ENCODE peak calls at places on chromosomes 11 and 22, in nine cellular contexts. T is GM23338; V is activated CD4-positive, alpha-beta T cell treated with anti-CD3 and anti-CD28 coated beads, Interleukin-2, amount 50 U/mL, for 4 hours; P is CD4-positive, alpha-beta T cell; U is upper lobe of right lung; A is SIG-M5; N is NCI-H748 treated with DMSO at 0.1 percent for 48 hours; B is EL; I is stomach. G is an unnamed sample.

GRCh38 chr11:129814244-129814992 is 1.2 kb upstream of the TMEM45B start:
- DNase-seq in B (no peak), T (peak), I (no peak), U (no peak), V (peak), N (no peak), A (no peak), P (peak), G (no peak)

GRCh38 chr11:27693398-27693797 is 6.9 kb downstream of the BDNF start:
- DNase-seq in T (no peak), V (no peak), N (no peak), I (no peak), P (no peak), B (no peak), A (no peak), U (no peak), G (no peak)

GRCh38 chr11:9078113-9079041 is 13.0 kb downstream of the SCUBE2 start:
- DNase-seq in P (no peak), U (no peak), A (no peak), B (no peak), N (no peak), V (no peak), T (peak), I (no peak), G (peak)

GRCh38 chr11:44371706-44372105 is 61.8 kb upstream of the ALX4 start:
- DNase-seq in U (no peak), N (no peak), I (no peak), B (no peak), T (no peak), V (no peak), P (no peak), A (no peak), G (no peak)

GRCh38 chr11:102293873-102294601 is 23.2 kb upstream of the BIRC3 start:
- DNase-seq in T (peak), U (no peak), I (no peak), P (no peak), A (no peak), N (peak), V (no peak), B (peak), G (no peak)

GRCh38 chr22:33918676-33919590 is 1.3 kb downstream of the LARGE1 start:
- DNase-seq in P (no peak), N (no peak), T (no peak), V (no peak), B (no peak), U (no peak), I (no peak), A (no peak), G (no peak)

GRCh38 chr22:28052818-28053217 is 133.8 kb upstream of the PITPNB start:
- DNase-seq in B (no peak), I (no peak), N (peak), T (peak), A (no peak), P (no peak), U (no peak), V (no peak), G (no peak)

GRCh38 chr11:72752088-72752914 is at the start of gene ARAP1:
- DNase-seq in N (peak), A (no peak), T (peak), P (peak), V (peak), I (peak), B (peak), U (peak), G (peak)

GRCh38 chr22:35593885-35594470 is 23.2 kb downstream of the MB start:
- DNase-seq in U (no peak), V (no peak), P (no peak), I (no peak), B (no peak), N (no peak), A (no peak), T (no peak), G (no peak)

GRCh38 chr11:65147352-65148075 is 13.2 kb upstream of the SYVN1 start:
- DNase-seq in B (no peak), A (no peak), P (no peak), I (no peak), N (no peak), T (no peak), V (no peak), U (no peak), G (no peak)

GRCh38 chr22:45202333-45203149 is 38.2 kb downstream of the KIAA0930 start:
- DNase-seq in A (no peak), N (no peak), B (no peak), I (no peak), V (no peak), P (no peak), T (no peak), U (no peak), G (no peak)

GRCh38 chr22:29617922-29618629 is 14.6 kb downstream of the NF2 start:
- DNase-seq in B (peak), U (no peak), V (no peak), N (peak), P (no peak), I (no peak), A (no peak), T (no peak), G (peak)

GRCh38 chr11:111303476-111303875 is 5.1 kb downstream of the POU2AF3 start:
- DNase-seq in I (peak), P (no peak), B (no peak), U (no peak), V (no peak), N (no peak), A (no peak), T (no peak), G (no peak)

GRCh38 chr11:36591433-36591832 is 2.9 kb upstream of the IFTAP start:
- DNase-seq in V (no peak), I (no peak), U (no peak), P (no peak), A (no peak), B (no peak), N (no peak), T (no peak), G (no peak)

GRCh38 chr11:63908631-63909491 is 8.1 kb downstream of the RCOR2 start:
- DNase-seq in V (no peak), U (no peak), A (no peak), I (no peak), T (no peak), P (no peak), B (no peak), N (no peak), G (no peak)

GRCh38 chr11:132099692-132100091 is 729.3 kb downstream of the NTM start:
- DNase-seq in P (no peak), T (peak), N (no peak), V (no peak), B (no peak), U (no peak), A (no peak), I (no peak), G (peak)

GRCh38 chr22:44585559-44586121 is 87.6 kb upstream of the RTL6 start:
- DNase-seq in T (no peak), U (peak), N (no peak), I (no peak), A (no peak), P (no peak), V (no peak), B (no peak), G (no peak)

GRCh38 chr11:297666-298405 is 1.5 kb downstream of the IFITM5 start:
- DNase-seq in I (no peak), V (no peak), B (no peak), N (no peak), T (no peak), P (peak), A (no peak), U (peak), G (no peak)

GRCh38 chr11:134242376-134242775 is 10.8 kb downstream of the THYN1 start:
- DNase-seq in A (no peak), P (no peak), N (no peak), V (no peak), U (no peak), T (no peak), I (no peak), B (no peak), G (no peak)

GRCh38 chr11:127106938-127107337 is 106.4 kb upstream of the KIRREL3 start:
- DNase-seq in A (no peak), U (no peak), P (no peak), T (no peak), V (no peak), I (no peak), B (no peak), N (no peak), G (no peak)

GRCh38 chr11:65588199-65589054 is 7.2 kb downstream of the KCNK7 start:
- DNase-seq in I (peak), T (peak), V (peak), U (peak), A (no peak), N (no peak), B (peak), P (peak), G (peak)

GRCh38 chr11:71096751-71097388 is 155.5 kb downstream of the SHANK2 start:
- DNase-seq in I (no peak), U (no peak), V (no peak), N (no peak), T (no peak), P (no peak), B (no peak), A (no peak), G (no peak)

GRCh38 chr11:85844439-85845051 is 10.6 kb upstream of the CCDC83 start:
- DNase-seq in I (no peak), N (no peak), A (no peak), U (no peak), T (no peak), V (no peak), B (peak), P (no peak), G (peak)

GRCh38 chr11:101497292-101497691 is 86.5 kb downstream of the TRPC6 start:
- DNase-seq in U (no peak), I (no peak), T (no peak), A (no peak), P (no peak), N (no peak), B (no peak), V (no peak), G (no peak)

GRCh38 chr11:63999349-64000025 is 13.2 kb downstream of the OTUB1 start:
- DNase-seq in A (no peak), T (peak), N (peak), U (no peak), B (peak), I (peak), P (peak), V (peak), G (peak)

GRCh38 chr22:11066458-11067285 is 4461.3 kb upstream of the OR11H1 start:
- DNase-seq in U (peak), B (no peak), N (no peak), V (no peak), I (no peak), A (no peak), T (no peak), P (no peak), G (peak)

GRCh38 chr11:69333906-69334305 is 40.0 kb downstream of the MYEOV start:
- DNase-seq in A (no peak), N (no peak), V (no peak), B (no peak), P (no peak), U (peak), I (peak), T (no peak), G (no peak)

GRCh38 chr11:47007579-47007978 is 71.0 kb downstream of the CSTPP1 start:
- DNase-seq in T (no peak), P (no peak), N (no peak), B (no peak), I (no peak), V (no peak), A (no peak), U (no peak), G (no peak)